ENCODE peak calls at places on chromosomes 11 and 22, in four cellular contexts. X is CD8-positive, alpha-beta T cell; C is pancreas; R is colonic mucosa. M is an unnamed sample.

GRCh38 chr22:42330953-42331525 is 60.6 kb upstream of the TCF20 start:
- DNase-seq in X (no peak), C (no peak), R (peak; percentile 58), M (no peak)

GRCh38 chr22:49024775-49025440 is 802.8 kb downstream of the BRD1 start:
- DNase-seq in X (no peak), C (no peak), R (no peak), M (no peak)

GRCh38 chr22:20324139-20324516 is 4.3 kb upstream of the DGCR6L start:
- DNase-seq in X (peak; percentile 37), C (no peak), R (no peak), M (no peak)

GRCh38 chr11:84408946-84409411 is 1122.8 kb upstream of the CCDC90B start:
- DNase-seq in X (no peak), C (no peak), R (no peak), M (no peak)

GRCh38 chr11:2387266-2387982 is 10.3 kb downstream of the CD81 start:
- DNase-seq in X (peak; percentile 37), C (peak; percentile 69), R (no peak), M (no peak)

GRCh38 chr11:107490836-107491235 is 33.2 kb upstream of the CWF19L2 start:
- DNase-seq in X (no peak), C (no peak), R (no peak), M (no peak)

GRCh38 chr11:27076121-27076589 is 35.5 kb downstream of the BBOX1 start:
- DNase-seq in X (no peak), C (peak; percentile 25), R (no peak), M (no peak)

GRCh38 chr11:118342503-118343161 is at the start of gene CD3D:
- DNase-seq in X (peak; percentile 74), C (no peak), R (no peak), M (no peak)

GRCh38 chr11:5592615-5593014 is 3.8 kb upstream of the TRIM6 start:
- DNase-seq in X (no peak), C (no peak), R (no peak), M (no peak)

GRCh38 chr11:36449566-36450390 is 60.3 kb downstream of the TRAF6 start:
- DNase-seq in X (no peak), C (no peak), R (no peak), M (no peak)

GRCh38 chr22:17890245-17890671 is 116.0 kb upstream of the BID start:
- DNase-seq in X (no peak), C (no peak), R (peak; percentile 61), M (no peak)

GRCh38 chr11:99117603-99118002 is 96.9 kb downstream of the CNTN5 start:
- DNase-seq in X (no peak), C (no peak), R (no peak), M (no peak)
- TF ChIP-seq CTCF in X (no peak), C (no peak), R (no peak), M (no peak)

DNA sequence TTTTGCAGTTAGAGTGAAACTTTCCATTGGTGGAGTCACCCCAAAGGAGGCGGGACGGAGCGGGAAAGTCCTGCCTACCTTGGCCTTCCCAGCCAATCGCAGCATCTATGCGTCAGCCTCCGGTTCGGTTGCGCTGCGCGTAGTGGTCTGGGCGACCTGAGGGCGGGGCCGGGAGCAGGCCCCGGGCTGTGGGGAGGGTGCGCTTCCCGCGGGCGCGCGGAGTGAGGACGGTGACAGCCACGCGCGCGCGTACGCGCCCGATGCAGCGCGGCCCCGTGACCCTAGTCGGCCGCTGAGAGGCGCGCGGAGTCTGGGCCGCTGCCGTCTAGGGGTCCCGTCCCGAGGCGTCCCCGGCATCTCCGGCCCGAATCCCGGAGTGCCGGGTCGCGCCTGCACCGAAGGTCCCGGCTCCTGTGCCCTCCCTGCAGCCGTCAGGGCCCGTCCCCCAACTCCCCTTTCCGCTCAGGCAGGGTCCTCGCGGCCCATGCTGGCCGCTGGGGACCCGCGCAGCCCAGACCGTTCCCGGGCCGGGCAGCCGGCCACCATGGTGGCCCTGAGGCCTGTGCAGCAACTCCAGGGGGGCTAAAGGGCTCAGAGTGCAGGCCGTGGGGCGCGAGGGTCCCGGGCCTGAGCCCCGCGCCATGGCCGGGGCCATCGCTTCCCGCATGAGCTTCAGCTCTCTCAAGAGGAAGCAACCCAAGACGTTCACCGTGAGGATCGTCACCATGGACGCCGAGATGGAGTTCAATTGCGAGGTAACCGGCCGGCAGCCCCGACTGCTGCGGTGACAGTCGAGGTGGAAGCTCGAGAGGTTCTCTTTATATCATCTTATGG is at the start of gene NF2:
- DNase-seq in X (peak; percentile 97), C (peak; percentile 99), R (peak; percentile 99), M (peak; percentile 95)
- TF ChIP-seq CTCF in X (no peak), C (no peak), R (no peak), M (no peak)

GRCh38 chr11:14114786-14115185 is 152.3 kb downstream of the SPON1 start:
- DNase-seq in X (no peak), C (no peak), R (no peak), M (no peak)

GRCh38 chr11:14124345-14124744 is 161.8 kb downstream of the SPON1 start:
- DNase-seq in X (no peak), C (no peak), R (no peak), M (no peak)

GRCh38 chr11:14117632-14118031 is 155.1 kb downstream of the SPON1 start:
- DNase-seq in X (no peak), C (no peak), R (no peak), M (no peak)

GRCh38 chr11:14118047-14118446 is 155.5 kb downstream of the SPON1 start:
- DNase-seq in X (no peak), C (no peak), R (no peak), M (no peak)

DNA sequence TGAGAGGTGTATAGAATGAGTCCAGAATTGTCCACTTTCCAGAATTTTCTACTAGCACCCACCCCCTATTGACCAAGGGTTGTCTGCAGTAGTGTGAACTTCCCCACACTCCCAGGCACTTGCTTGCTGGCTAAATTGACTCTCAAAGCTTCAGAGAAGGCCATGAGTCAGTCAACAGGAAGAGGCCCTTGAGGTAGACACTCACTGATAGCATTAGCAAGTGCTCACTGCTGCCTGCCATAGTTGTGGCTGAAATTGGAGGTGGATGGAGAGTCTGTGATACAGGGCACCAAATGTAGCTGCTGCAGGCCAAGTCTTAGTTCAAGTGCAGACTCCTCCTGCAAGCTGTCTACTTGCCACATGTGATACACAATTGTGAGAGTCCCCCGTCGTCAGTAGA is 156.8 kb downstream of the SPON1 start:
- DNase-seq in X (no peak), C (no peak), R (no peak), M (no peak)
- TF ChIP-seq CTCF in X (no peak), C (no peak), R (no peak), M (no peak)

GRCh38 chr11:76543006-76543703 is 98.3 kb downstream of the EMSY start:
- DNase-seq in X (no peak), C (no peak), R (no peak), M (no peak)
- TF ChIP-seq CTCF in X (no peak), C (no peak), R (no peak), M (no peak)

GRCh38 chr11:77095551-77096490 is 6.8 kb upstream of the OMP start:
- DNase-seq in X (no peak), C (peak; percentile 85), R (peak; percentile 91), M (no peak)
- TF ChIP-seq CTCF in X (no peak), C (no peak), R (no peak), M (no peak)

DNA sequence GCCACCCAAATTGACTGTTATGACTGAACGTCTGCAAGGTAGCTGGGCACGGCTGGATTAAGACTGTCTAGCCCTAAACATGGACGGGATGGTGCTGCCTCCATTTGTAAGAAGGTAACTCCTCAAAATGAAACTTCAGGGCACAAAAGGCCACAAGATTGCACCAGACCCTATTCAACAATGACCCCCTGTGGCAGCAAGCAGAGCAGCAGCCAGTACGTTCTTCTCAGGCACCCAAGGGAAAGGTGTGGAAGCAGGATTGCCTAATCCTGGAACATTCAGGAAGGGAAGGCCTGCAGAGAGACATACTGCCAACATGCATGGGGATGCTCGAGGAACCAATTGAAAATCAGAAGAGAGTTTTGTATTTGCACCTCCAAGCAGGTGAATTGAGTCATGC is 4.5 kb upstream of the TBX10 start:
- DNase-seq in X (no peak), C (no peak), R (no peak), M (no peak)
- TF ChIP-seq CTCF in X (no peak), C (no peak), R (no peak), M (peak; percentile 41)

GRCh38 chr11:66002648-66003225 is 434 bp downstream of the BANF1 start:
- DNase-seq in X (peak; percentile 70), C (peak; percentile 87), R (peak; percentile 67), M (no peak)
- TF ChIP-seq CTCF in X (no peak), C (no peak), R (no peak), M (no peak)

DNA sequence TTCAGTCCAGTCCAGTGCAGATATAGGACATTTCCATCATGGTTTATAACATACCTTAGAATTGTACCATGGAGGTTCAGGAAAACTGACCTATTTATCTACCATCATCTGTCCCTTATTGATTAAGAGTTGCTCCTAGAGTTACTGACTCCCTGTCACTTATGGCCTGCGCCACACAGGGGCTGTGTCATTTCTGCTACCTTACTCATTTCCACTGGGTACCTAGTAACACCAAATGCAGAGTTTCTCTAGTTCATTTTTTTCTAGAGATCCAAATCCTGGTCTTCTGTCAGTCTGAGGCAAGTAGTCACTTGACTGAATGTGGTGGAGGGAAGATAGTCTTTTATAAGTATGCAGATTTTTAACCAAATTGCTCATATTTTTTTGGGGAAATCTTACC is 59.2 kb downstream of the PDE3B start:
- DNase-seq in X (no peak), C (no peak), R (no peak), M (no peak)
- TF ChIP-seq CTCF in X (no peak), C (no peak), R (no peak), M (no peak)

DNA sequence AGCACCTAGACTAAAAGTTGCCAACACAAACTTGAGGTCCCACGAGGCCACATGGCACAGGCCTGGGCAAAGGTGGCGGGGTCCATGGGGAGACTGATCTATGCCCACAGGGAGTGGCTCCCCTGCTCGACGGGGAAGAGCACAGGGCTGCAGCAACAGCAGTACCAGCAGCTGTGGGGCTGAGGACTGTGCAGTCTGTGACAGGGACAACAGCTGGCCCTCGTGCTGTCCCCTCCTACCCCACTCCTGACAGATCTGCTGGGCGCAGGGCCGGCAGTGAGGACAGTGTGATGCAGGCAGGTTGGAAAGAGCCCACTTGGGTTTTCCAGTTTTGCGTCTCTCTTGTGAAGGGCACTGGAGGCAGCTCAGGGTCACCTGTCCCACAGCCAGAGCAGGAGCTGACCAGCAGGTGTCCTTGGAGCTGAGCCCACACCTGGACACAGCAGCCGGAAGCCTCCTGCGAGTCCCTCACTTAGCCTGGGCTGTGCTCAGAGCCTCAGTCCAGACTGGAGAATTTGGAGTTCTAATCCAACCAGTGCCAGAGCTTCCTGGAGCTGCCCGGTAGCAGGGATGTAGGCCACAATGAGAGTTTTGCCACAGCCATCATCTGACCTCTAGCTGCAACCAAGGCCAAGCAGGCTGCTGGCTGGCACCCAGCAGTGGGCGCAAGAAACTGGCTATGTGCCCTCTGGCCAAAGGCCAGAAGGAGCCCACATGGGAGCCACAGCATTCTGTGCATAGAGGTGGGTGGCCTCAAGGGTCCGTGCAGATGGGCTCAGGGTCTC is 3.6 kb upstream of the GAS2L1 start:
- DNase-seq in X (no peak), C (peak; percentile 87), R (no peak), M (no peak)
- TF ChIP-seq CTCF in X (no peak), C (no peak), R (no peak), M (no peak)

M was measured in neural crest cell.